ENCODE peak calls at places on chromosomes 12 and 14, in five cellular contexts. T, R, V, B and G are unnamed samples.

GRCh38 chr14:60573943-60574496 is 65.1 kb downstream of the SIX6 start:
- DNase-seq in T (no peak), R (no peak), V (peak; percentile 96), B (peak; percentile 66), G (no peak)

GRCh38 chr12:26523708-26524150 is 309.3 kb downstream of the ITPR2 start:
- DNase-seq in T (peak; percentile 91), R (peak; percentile 79), V (peak; percentile 95), B (peak; percentile 98), G (peak; percentile 87)

GRCh38 chr12:63814146-63814774 is 30.2 kb upstream of the SRGAP1 start:
- DNase-seq in T (no peak), R (no peak), V (no peak), B (no peak), G (no peak)

GRCh38 chr12:75564398-75564797 is 53.0 kb upstream of the KRR1 start:
- DNase-seq in T (no peak), R (no peak), V (peak; percentile 75), B (peak; percentile 82), G (no peak)

GRCh38 chr12:91119089-91119488 is 7.8 kb upstream of the LUM start:
- DNase-seq in T (no peak), R (peak; percentile 57), V (no peak), B (no peak), G (no peak)

GRCh38 chr12:86233126-86233525 is 23.1 kb downstream of the MGAT4C start:
- DNase-seq in T (no peak), R (peak; percentile 24), V (no peak), B (peak; percentile 24), G (no peak)

GRCh38 chr12:131075194-131075593 is 121.5 kb downstream of the ADGRD1 start:
- DNase-seq in T (no peak), R (no peak), V (no peak), B (no peak), G (no peak)

GRCh38 chr14:23442721-23443356 is 7.4 kb upstream of the MYH7 start:
- DNase-seq in T (no peak), R (no peak), V (no peak), B (no peak), G (peak; percentile 73)

GRCh38 chr12:82522762-82523161 is 163.9 kb upstream of the TMTC2 start:
- DNase-seq in T (no peak), R (no peak), V (no peak), B (no peak), G (no peak)

GRCh38 chr14:31253746-31254471 is 46.3 kb upstream of the HECTD1 start:
- DNase-seq in T (no peak), R (no peak), V (no peak), B (no peak), G (no peak)

GRCh38 chr12:76786986-76787385 is 23.1 kb downstream of the ZDHHC17 start:
- DNase-seq in T (no peak), R (no peak), V (no peak), B (no peak), G (no peak)

GRCh38 chr14:73441286-73441685 is 17.1 kb downstream of the NUMB start:
- DNase-seq in T (no peak), R (no peak), V (no peak), B (no peak), G (no peak)

GRCh38 chr14:37340353-37340752 is 142.6 kb downstream of the MIPOL1 start:
- DNase-seq in T (no peak), R (no peak), V (no peak), B (no peak), G (no peak)

GRCh38 chr12:94721173-94721572 is 70.8 kb upstream of the TMCC3 start:
- DNase-seq in T (no peak), R (no peak), V (no peak), B (no peak), G (no peak)

GRCh38 chr12:3216726-3217682 is 139.8 kb downstream of the TSPAN9 start:
- DNase-seq in T (no peak), R (peak; percentile 92), V (peak; percentile 72), B (peak; percentile 62), G (peak; percentile 45)

GRCh38 chr12:26119391-26119981 is 5.4 kb downstream of the BHLHE41 start:
- DNase-seq in T (no peak), R (peak; percentile 73), V (peak; percentile 74), B (peak; percentile 82), G (no peak)

GRCh38 chr14:75459099-75459741 is 31.4 kb downstream of the JDP2 start:
- DNase-seq in T (no peak), R (no peak), V (no peak), B (no peak), G (peak; percentile 60)

GRCh38 chr14:78612666-78613065 is 442.5 kb downstream of the NRXN3 start:
- DNase-seq in T (no peak), R (no peak), V (peak; percentile 75), B (no peak), G (no peak)

GRCh38 chr12:112906712-112907414 is at the start of gene OAS1:
- DNase-seq in T (no peak), R (peak; percentile 58), V (peak; percentile 17), B (peak; percentile 81), G (peak; percentile 50)

GRCh38 chr12:4027412-4027811 is 154.2 kb upstream of the PARP11 start:
- DNase-seq in T (no peak), R (peak; percentile 38), V (no peak), B (no peak), G (no peak)

GRCh38 chr12:89943461-89943860 is 234.8 kb upstream of the ATP2B1 start:
- DNase-seq in T (no peak), R (peak; percentile 76), V (no peak), B (no peak), G (no peak)

GRCh38 chr12:77625441-77625840 is 205.3 kb upstream of the NAV3 start:
- DNase-seq in T (no peak), R (peak; percentile 24), V (peak; percentile 96), B (peak; percentile 80), G (no peak)

GRCh38 chr12:26122681-26123481 is 2.0 kb downstream of the BHLHE41 start:
- DNase-seq in T (peak; percentile 67), R (peak; percentile 72), V (peak; percentile 83), B (peak; percentile 72), G (peak; percentile 50)

GRCh38 chr14:65411656-65412188 is 808 bp upstream of the FUT8 start:
- DNase-seq in T (peak; percentile 94), R (peak; percentile 95), V (peak; percentile 93), B (peak; percentile 96), G (peak; percentile 93)

GRCh38 chr14:97887690-97888089 is 1090.5 kb downstream of the VRK1 start:
- DNase-seq in T (no peak), R (no peak), V (no peak), B (no peak), G (no peak)

DNA sequence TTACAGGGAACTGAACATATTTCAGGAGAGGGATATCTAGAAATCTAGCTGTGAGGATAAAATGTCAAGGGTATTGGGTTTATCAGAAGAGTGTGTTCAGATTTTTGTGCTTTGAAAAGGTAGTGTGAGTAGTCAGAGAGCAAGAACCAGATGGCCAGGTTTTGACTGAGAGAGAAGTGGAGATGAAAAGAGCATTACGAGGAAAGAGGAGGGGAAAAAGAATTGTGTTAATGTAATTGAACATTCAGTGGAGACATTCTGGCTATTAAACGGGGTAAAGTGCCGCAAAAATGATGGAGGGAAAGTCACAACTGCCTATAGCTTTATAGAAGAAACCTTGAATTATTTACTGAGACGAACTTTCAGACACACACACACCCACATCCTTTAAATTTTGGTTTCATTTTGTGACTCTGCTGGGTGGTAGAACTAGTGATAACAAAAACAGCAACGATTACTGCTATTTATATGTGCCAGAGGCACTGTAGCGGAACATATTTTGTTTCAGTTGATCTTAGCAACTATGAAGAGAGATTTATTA is 213.6 kb downstream of the ERC1 start:
- DNase-seq in T (no peak), R (peak; percentile 29), V (no peak), B (peak; percentile 26), G (no peak)
- H3K4me3 ChIP-seq in T (peak overlapping the region; percentile 22), R (peak overlapping the region; percentile 80), V (peak overlapping the region; percentile 56), B (peak overlapping the region; percentile 39), G (peak overlapping the region; percentile 57)

DNA sequence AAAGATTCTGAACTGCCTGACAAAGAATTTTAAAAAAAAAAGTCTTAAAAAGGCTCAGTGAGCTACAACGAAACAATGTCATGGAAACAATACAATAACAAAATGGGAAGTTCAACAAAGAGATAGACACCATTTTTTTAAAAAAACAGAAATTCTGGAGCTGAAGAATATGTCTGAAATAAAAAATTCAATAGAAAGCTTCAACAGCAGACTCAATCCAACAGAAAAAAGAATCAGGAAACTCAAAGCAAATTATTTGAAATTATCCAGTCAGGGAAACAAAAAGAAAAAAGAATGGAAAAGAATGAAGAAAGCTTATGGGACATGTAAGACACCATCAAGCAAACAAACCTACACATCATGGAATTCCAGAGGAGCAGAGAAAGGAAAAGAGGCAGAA is 118.5 kb upstream of the LGR5 start:
- DNase-seq in T (no peak), R (no peak), V (no peak), B (no peak), G (no peak)
- H3K4me3 ChIP-seq in T (no peak overlapping the region), R (no peak overlapping the region), V (no peak overlapping the region), B (no peak overlapping the region), G (no peak overlapping the region)

GRCh38 chr14:81589381-81590065 is 55.9 kb upstream of the SEL1L start:
- DNase-seq in T (no peak), R (no peak), V (no peak), B (no peak), G (no peak)

GRCh38 chr14:81594012-81594411 is 60.4 kb upstream of the SEL1L start:
- DNase-seq in T (no peak), R (no peak), V (no peak), B (peak; percentile 6), G (peak; percentile 21)

DNA sequence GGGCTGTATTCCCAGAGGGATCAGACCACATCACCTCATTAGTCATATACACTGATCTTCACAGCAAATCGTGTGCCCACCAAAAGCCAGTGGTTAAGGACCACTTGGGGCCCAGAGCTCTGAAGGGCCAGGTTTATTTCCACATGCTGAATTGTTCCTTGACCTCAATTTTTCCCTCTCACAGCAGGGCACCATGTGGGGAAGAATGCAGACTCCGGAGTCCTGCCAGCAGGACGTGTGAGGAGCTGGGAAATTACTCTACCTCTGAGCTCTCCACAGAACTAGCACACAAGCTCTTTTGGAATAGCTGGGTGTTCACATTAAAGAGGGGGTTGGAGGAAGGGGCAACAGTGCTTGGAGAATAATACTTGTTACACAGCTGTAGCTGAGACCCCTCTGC is 57.6 kb upstream of the SEL1L start:
- DNase-seq in T (no peak), R (no peak), V (no peak), B (no peak), G (no peak)
- H3K4me3 ChIP-seq in T (no peak overlapping the region), R (no peak overlapping the region), V (no peak overlapping the region), B (no peak overlapping the region), G (no peak overlapping the region)

DNA sequence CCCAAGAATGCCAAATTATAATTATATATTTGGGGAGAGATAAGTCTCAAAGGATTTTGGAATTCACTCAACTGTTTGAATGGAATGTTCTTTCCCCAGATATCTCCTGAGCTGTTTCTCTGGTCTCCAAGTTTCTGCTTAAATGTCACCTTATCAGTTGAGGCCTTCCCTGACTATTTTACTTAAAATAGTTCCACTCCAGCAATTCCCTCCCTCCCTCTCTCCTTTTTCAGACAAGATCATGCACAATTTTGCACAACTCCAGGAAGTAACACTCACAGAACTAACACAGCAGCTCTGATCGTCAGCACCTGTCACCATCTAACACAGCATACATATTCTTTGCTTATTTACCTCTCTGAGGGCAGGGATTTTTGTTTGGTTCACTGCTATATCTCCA is 12.5 kb downstream of the BTG1 start:
- DNase-seq in T (no peak), R (no peak), V (no peak), B (peak; percentile 75), G (no peak)
- H3K4me3 ChIP-seq in T (no peak overlapping the region), R (no peak overlapping the region), V (no peak overlapping the region), B (no peak overlapping the region), G (no peak overlapping the region)